ENCODE peak calls at places on chromosomes 7 and 10, in eight cellular contexts. One of them, this sample, is unnamed.

GRCh38 chr10:24446739-24447138 is 237.8 kb downstream of the KIAA1217 start:
- DNase-seq in Ammon's horn: no peak
- DNase-seq in GM20000: no peak
- DNase-seq in HCT116: no peak
- DNase-seq in stimulated activated CD8-positive, alpha-beta memory T cell treated with anti-CD3 and anti-CD28 coated beads, Interleukin-15, amount 100 ng/mL, for 4 hours: no peak
- DNase-seq in fibroblast of pulmonary artery: peak
- DNase-seq in NCI-H69: no peak
- DNase-seq in SJSA1: peak
- DNase-seq in this sample: no peak

GRCh38 chr10:70679498-70679897 is 7.2 kb downstream of the ADAMTS14 start:
- DNase-seq in Ammon's horn: no peak
- DNase-seq in SJSA1: no peak
- DNase-seq in HCT116: no peak
- DNase-seq in fibroblast of pulmonary artery: peak
- DNase-seq in GM20000: no peak
- DNase-seq in NCI-H69: peak
- DNase-seq in stimulated activated CD8-positive, alpha-beta memory T cell treated with anti-CD3 and anti-CD28 coated beads, Interleukin-15, amount 100 ng/mL, for 4 hours: no peak
- DNase-seq in this sample: no peak

GRCh38 chr10:29734980-29735627 is 100.3 kb upstream of the SVIL start:
- DNase-seq in Ammon's horn: peak
- DNase-seq in HCT116: no peak
- DNase-seq in stimulated activated CD8-positive, alpha-beta memory T cell treated with anti-CD3 and anti-CD28 coated beads, Interleukin-15, amount 100 ng/mL, for 4 hours: peak
- DNase-seq in NCI-H69: peak
- DNase-seq in SJSA1: peak
- DNase-seq in GM20000: peak
- DNase-seq in fibroblast of pulmonary artery: peak
- DNase-seq in this sample: peak

GRCh38 chr10:98886686-98887085 is 349.0 kb downstream of the HPSE2 start:
- DNase-seq in fibroblast of pulmonary artery: peak
- DNase-seq in stimulated activated CD8-positive, alpha-beta memory T cell treated with anti-CD3 and anti-CD28 coated beads, Interleukin-15, amount 100 ng/mL, for 4 hours: no peak
- DNase-seq in Ammon's horn: no peak
- DNase-seq in HCT116: no peak
- DNase-seq in SJSA1: no peak
- DNase-seq in GM20000: no peak
- DNase-seq in NCI-H69: no peak
- DNase-seq in this sample: no peak

GRCh38 chr7:23530355-23530754 is 1.4 kb downstream of the TRA2A start:
- DNase-seq in Ammon's horn: peak
- DNase-seq in HCT116: no peak
- DNase-seq in GM20000: peak
- DNase-seq in stimulated activated CD8-positive, alpha-beta memory T cell treated with anti-CD3 and anti-CD28 coated beads, Interleukin-15, amount 100 ng/mL, for 4 hours: no peak
- DNase-seq in fibroblast of pulmonary artery: peak
- DNase-seq in SJSA1: peak
- DNase-seq in NCI-H69: peak
- DNase-seq in this sample: peak

GRCh38 chr7:159201722-159202330 is 57.2 kb upstream of the VIPR2 start:
- DNase-seq in Ammon's horn: no peak
- DNase-seq in fibroblast of pulmonary artery: no peak
- DNase-seq in NCI-H69: no peak
- DNase-seq in stimulated activated CD8-positive, alpha-beta memory T cell treated with anti-CD3 and anti-CD28 coated beads, Interleukin-15, amount 100 ng/mL, for 4 hours: no peak
- DNase-seq in SJSA1: no peak
- DNase-seq in HCT116: no peak
- DNase-seq in GM20000: no peak
- DNase-seq in this sample: no peak

GRCh38 chr10:20254078-20254477 is 437.8 kb downstream of the PLXDC2 start:
- DNase-seq in GM20000: no peak
- DNase-seq in SJSA1: no peak
- DNase-seq in stimulated activated CD8-positive, alpha-beta memory T cell treated with anti-CD3 and anti-CD28 coated beads, Interleukin-15, amount 100 ng/mL, for 4 hours: no peak
- DNase-seq in NCI-H69: no peak
- DNase-seq in Ammon's horn: peak
- DNase-seq in HCT116: no peak
- DNase-seq in fibroblast of pulmonary artery: peak
- DNase-seq in this sample: no peak

GRCh38 chr7:82264752-82265305 is 178.7 kb downstream of the CACNA2D1 start:
- DNase-seq in fibroblast of pulmonary artery: no peak
- DNase-seq in NCI-H69: peak
- DNase-seq in Ammon's horn: peak
- DNase-seq in GM20000: no peak
- DNase-seq in SJSA1: no peak
- DNase-seq in HCT116: no peak
- DNase-seq in stimulated activated CD8-positive, alpha-beta memory T cell treated with anti-CD3 and anti-CD28 coated beads, Interleukin-15, amount 100 ng/mL, for 4 hours: no peak
- DNase-seq in this sample: no peak

GRCh38 chr10:17836917-17837316 is 27.8 kb downstream of the MRC1 start:
- DNase-seq in stimulated activated CD8-positive, alpha-beta memory T cell treated with anti-CD3 and anti-CD28 coated beads, Interleukin-15, amount 100 ng/mL, for 4 hours: no peak
- DNase-seq in GM20000: no peak
- DNase-seq in NCI-H69: peak
- DNase-seq in fibroblast of pulmonary artery: peak
- DNase-seq in Ammon's horn: peak
- DNase-seq in SJSA1: peak
- DNase-seq in HCT116: no peak
- DNase-seq in this sample: no peak

GRCh38 chr10:50846753-50847152 is 38.7 kb downstream of the A1CF start:
- DNase-seq in stimulated activated CD8-positive, alpha-beta memory T cell treated with anti-CD3 and anti-CD28 coated beads, Interleukin-15, amount 100 ng/mL, for 4 hours: no peak
- DNase-seq in SJSA1: no peak
- DNase-seq in HCT116: peak
- DNase-seq in fibroblast of pulmonary artery: no peak
- DNase-seq in NCI-H69: no peak
- DNase-seq in GM20000: no peak
- DNase-seq in Ammon's horn: no peak
- DNase-seq in this sample: no peak

GRCh38 chr7:55280031-55280454 is 85.1 kb upstream of the LANCL2 start:
- DNase-seq in SJSA1: peak
- DNase-seq in GM20000: peak
- DNase-seq in NCI-H69: peak
- DNase-seq in HCT116: peak
- DNase-seq in Ammon's horn: peak
- DNase-seq in stimulated activated CD8-positive, alpha-beta memory T cell treated with anti-CD3 and anti-CD28 coated beads, Interleukin-15, amount 100 ng/mL, for 4 hours: peak
- DNase-seq in fibroblast of pulmonary artery: peak
- DNase-seq in this sample: peak

GRCh38 chr7:4833691-4834600 is 27.9 kb downstream of the PAPOLB start:
- DNase-seq in SJSA1: no peak
- DNase-seq in NCI-H69: no peak
- DNase-seq in stimulated activated CD8-positive, alpha-beta memory T cell treated with anti-CD3 and anti-CD28 coated beads, Interleukin-15, amount 100 ng/mL, for 4 hours: no peak
- DNase-seq in Ammon's horn: no peak
- DNase-seq in HCT116: no peak
- DNase-seq in fibroblast of pulmonary artery: no peak
- DNase-seq in GM20000: no peak
- DNase-seq in this sample: no peak

This sample was measured in germinal center.